ENCODE peak calls at places on chromosomes 1 and 21, in six cellular contexts. One of them, this sample, is unnamed.

GRCh38 chr1:181140398-181140797 is 51.9 kb downstream of the IER5 start:
- DNase-seq in K562: no peak
- DNase-seq in cardiac fibroblast: no peak
- DNase-seq in heart left ventricle: no peak
- DNase-seq in left lung: no peak
- DNase-seq in dorsolateral prefrontal cortex: no peak
- DNase-seq in this sample: peak

GRCh38 chr21:27796106-27796505 is 829.2 kb upstream of the ADAMTS5 start:
- DNase-seq in cardiac fibroblast: peak
- DNase-seq in heart left ventricle: no peak
- DNase-seq in left lung: no peak
- DNase-seq in dorsolateral prefrontal cortex: no peak
- DNase-seq in K562: no peak
- DNase-seq in this sample: no peak

GRCh38 chr1:236433819-236434315 is 39.8 kb downstream of the EDARADD start:
- DNase-seq in dorsolateral prefrontal cortex: no peak
- DNase-seq in heart left ventricle: no peak
- DNase-seq in left lung: no peak
- DNase-seq in K562: no peak
- DNase-seq in cardiac fibroblast: no peak
- DNase-seq in this sample: no peak

GRCh38 chr1:41862411-41863221 is 56.1 kb downstream of the HIVEP3 start:
- DNase-seq in cardiac fibroblast: peak
- DNase-seq in dorsolateral prefrontal cortex: no peak
- DNase-seq in heart left ventricle: no peak
- DNase-seq in K562: peak
- DNase-seq in left lung: no peak
- DNase-seq in this sample: peak

GRCh38 chr1:230335861-230336549 is 90.1 kb downstream of the PGBD5 start:
- DNase-seq in left lung: no peak
- DNase-seq in K562: no peak
- DNase-seq in cardiac fibroblast: peak
- DNase-seq in heart left ventricle: no peak
- DNase-seq in dorsolateral prefrontal cortex: no peak
- DNase-seq in this sample: no peak

GRCh38 chr1:119771770-119772169 is 3.1 kb upstream of the HMGCS2 start:
- DNase-seq in dorsolateral prefrontal cortex: no peak
- DNase-seq in cardiac fibroblast: no peak
- DNase-seq in left lung: no peak
- DNase-seq in heart left ventricle: no peak
- DNase-seq in K562: no peak
- DNase-seq in this sample: no peak

GRCh38 chr1:27517305-27517704 is 27.3 kb upstream of the WASF2 start:
- DNase-seq in heart left ventricle: no peak
- DNase-seq in left lung: no peak
- DNase-seq in K562: no peak
- DNase-seq in dorsolateral prefrontal cortex: no peak
- DNase-seq in cardiac fibroblast: no peak
- DNase-seq in this sample: no peak

GRCh38 chr1:216464489-216464888 is 41.2 kb upstream of the USH2A start:
- DNase-seq in left lung: no peak
- DNase-seq in dorsolateral prefrontal cortex: no peak
- DNase-seq in K562: no peak
- DNase-seq in heart left ventricle: no peak
- DNase-seq in cardiac fibroblast: peak
- DNase-seq in this sample: no peak

GRCh38 chr1:21594935-21595897 is 73.9 kb downstream of the RAP1GAP start:
- DNase-seq in cardiac fibroblast: peak
- DNase-seq in dorsolateral prefrontal cortex: no peak
- DNase-seq in heart left ventricle: peak
- DNase-seq in left lung: peak
- DNase-seq in K562: peak
- DNase-seq in this sample: peak

GRCh38 chr1:182259229-182259872 is 132.2 kb downstream of the GLUL start:
- DNase-seq in cardiac fibroblast: peak
- DNase-seq in left lung: peak
- DNase-seq in K562: peak
- DNase-seq in dorsolateral prefrontal cortex: no peak
- DNase-seq in heart left ventricle: peak
- DNase-seq in this sample: peak

GRCh38 chr1:198639581-198640235 is 868 bp downstream of the PTPRC start:
- DNase-seq in K562: no peak
- DNase-seq in left lung: no peak
- DNase-seq in dorsolateral prefrontal cortex: no peak
- DNase-seq in heart left ventricle: no peak
- DNase-seq in cardiac fibroblast: no peak
- DNase-seq in this sample: no peak

GRCh38 chr1:155084722-155085503 is 6.3 kb downstream of the EFNA3 start:
- DNase-seq in K562: peak
- DNase-seq in dorsolateral prefrontal cortex: peak
- DNase-seq in left lung: peak
- DNase-seq in heart left ventricle: peak
- DNase-seq in cardiac fibroblast: peak
- DNase-seq in this sample: peak

GRCh38 chr1:10724052-10724494 is 72.4 kb downstream of the CASZ1 start:
- DNase-seq in heart left ventricle: peak
- DNase-seq in cardiac fibroblast: peak
- DNase-seq in left lung: peak
- DNase-seq in K562: no peak
- DNase-seq in dorsolateral prefrontal cortex: no peak
- DNase-seq in this sample: no peak

GRCh38 chr1:17405898-17406759 is 33.3 kb downstream of the RCC2 start:
- DNase-seq in left lung: peak
- DNase-seq in dorsolateral prefrontal cortex: peak
- DNase-seq in heart left ventricle: peak
- DNase-seq in K562: peak
- DNase-seq in cardiac fibroblast: peak
- DNase-seq in this sample: peak

GRCh38 chr1:201759194-201759814 is 69.7 kb upstream of the IPO9 start:
- DNase-seq in cardiac fibroblast: peak
- DNase-seq in heart left ventricle: no peak
- DNase-seq in left lung: no peak
- DNase-seq in dorsolateral prefrontal cortex: no peak
- DNase-seq in K562: no peak
- DNase-seq in this sample: no peak

GRCh38 chr1:94254073-94254810 is 16.9 kb upstream of the ARHGAP29 start:
- DNase-seq in heart left ventricle: no peak
- DNase-seq in dorsolateral prefrontal cortex: no peak
- DNase-seq in left lung: no peak
- DNase-seq in cardiac fibroblast: no peak
- DNase-seq in K562: no peak
- DNase-seq in this sample: no peak

GRCh38 chr1:225940385-225941151 is 452 bp downstream of the LEFTY2 start:
- DNase-seq in left lung: no peak
- DNase-seq in dorsolateral prefrontal cortex: no peak
- DNase-seq in heart left ventricle: peak
- DNase-seq in K562: peak
- DNase-seq in cardiac fibroblast: no peak
- DNase-seq in this sample: no peak

GRCh38 chr1:48878191-48878940 is 101.7 kb upstream of the BEND5 start:
- DNase-seq in dorsolateral prefrontal cortex: no peak
- DNase-seq in cardiac fibroblast: peak
- DNase-seq in heart left ventricle: no peak
- DNase-seq in left lung: no peak
- DNase-seq in K562: no peak
- DNase-seq in this sample: no peak

GRCh38 chr1:222167111-222167510 is 380.8 kb downstream of the HHIPL2 start:
- DNase-seq in left lung: no peak
- DNase-seq in heart left ventricle: no peak
- DNase-seq in dorsolateral prefrontal cortex: no peak
- DNase-seq in K562: peak
- DNase-seq in cardiac fibroblast: peak
- DNase-seq in this sample: peak

GRCh38 chr1:222168621-222169020 is 379.3 kb downstream of the HHIPL2 start:
- DNase-seq in heart left ventricle: no peak
- DNase-seq in K562: no peak
- DNase-seq in dorsolateral prefrontal cortex: no peak
- DNase-seq in cardiac fibroblast: no peak
- DNase-seq in left lung: no peak
- DNase-seq in this sample: no peak

GRCh38 chr1:222165625-222166024 is 382.3 kb downstream of the HHIPL2 start:
- DNase-seq in cardiac fibroblast: peak
- DNase-seq in dorsolateral prefrontal cortex: no peak
- DNase-seq in left lung: no peak
- DNase-seq in K562: no peak
- DNase-seq in heart left ventricle: no peak
- DNase-seq in this sample: no peak

GRCh38 chr1:222167896-222168295 is 380.0 kb downstream of the HHIPL2 start:
- DNase-seq in cardiac fibroblast: peak
- DNase-seq in dorsolateral prefrontal cortex: no peak
- DNase-seq in heart left ventricle: no peak
- DNase-seq in K562: no peak
- DNase-seq in left lung: no peak
- DNase-seq in this sample: no peak

DNA sequence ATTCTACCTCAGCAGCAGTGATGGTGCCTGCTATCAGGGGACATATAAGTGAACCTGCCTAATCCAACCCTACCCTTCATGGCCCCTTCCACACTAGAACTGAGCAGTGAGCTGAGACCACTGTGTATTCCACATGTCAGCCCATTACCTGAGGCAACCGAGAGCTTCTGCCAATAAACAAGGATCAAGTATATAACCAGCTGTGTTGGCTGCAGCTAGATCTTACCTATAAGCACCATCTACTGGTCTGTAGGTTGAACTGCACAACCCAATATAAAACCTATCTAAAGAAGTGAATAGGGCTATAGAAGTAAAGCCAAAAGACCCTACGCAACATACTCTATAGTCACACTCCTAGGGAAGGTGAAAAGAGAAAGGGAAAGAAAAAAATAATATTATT is 376.9 kb downstream of the HHIPL2 start:
- DNase-seq in heart left ventricle: no peak
- DNase-seq in left lung: no peak
- DNase-seq in K562: peak
- DNase-seq in dorsolateral prefrontal cortex: no peak
- DNase-seq in cardiac fibroblast: peak
- DNase-seq in this sample: peak
- TF ChIP-seq CTCF in heart left ventricle: peak
- TF ChIP-seq CTCF in left lung: peak
- TF ChIP-seq CTCF in K562: peak
- TF ChIP-seq CTCF in dorsolateral prefrontal cortex: peak
- TF ChIP-seq CTCF in cardiac fibroblast: peak
- TF ChIP-seq CTCF in this sample: peak

GRCh38 chr1:83512371-83513004 is 486.4 kb downstream of the TTLL7 start:
- DNase-seq in cardiac fibroblast: no peak
- DNase-seq in K562: no peak
- DNase-seq in dorsolateral prefrontal cortex: no peak
- DNase-seq in left lung: no peak
- DNase-seq in heart left ventricle: no peak
- DNase-seq in this sample: no peak
- H3K4me3 ChIP-seq in cardiac fibroblast: no peak
- H3K4me3 ChIP-seq in K562: no peak
- H3K4me3 ChIP-seq in dorsolateral prefrontal cortex: no peak
- H3K4me3 ChIP-seq in left lung: no peak
- H3K4me3 ChIP-seq in heart left ventricle: no peak
- H3K4me3 ChIP-seq in this sample: no peak

GRCh38 chr1:56409112-56409691 is 170.2 kb downstream of the PLPP3 start:
- DNase-seq in heart left ventricle: peak
- DNase-seq in cardiac fibroblast: no peak
- DNase-seq in left lung: peak
- DNase-seq in dorsolateral prefrontal cortex: no peak
- DNase-seq in K562: peak
- DNase-seq in this sample: peak
- TF ChIP-seq CTCF in heart left ventricle: peak
- TF ChIP-seq CTCF in cardiac fibroblast: peak
- TF ChIP-seq CTCF in left lung: no peak
- TF ChIP-seq CTCF in dorsolateral prefrontal cortex: no peak
- TF ChIP-seq CTCF in K562: peak
- TF ChIP-seq CTCF in this sample: peak

DNA sequence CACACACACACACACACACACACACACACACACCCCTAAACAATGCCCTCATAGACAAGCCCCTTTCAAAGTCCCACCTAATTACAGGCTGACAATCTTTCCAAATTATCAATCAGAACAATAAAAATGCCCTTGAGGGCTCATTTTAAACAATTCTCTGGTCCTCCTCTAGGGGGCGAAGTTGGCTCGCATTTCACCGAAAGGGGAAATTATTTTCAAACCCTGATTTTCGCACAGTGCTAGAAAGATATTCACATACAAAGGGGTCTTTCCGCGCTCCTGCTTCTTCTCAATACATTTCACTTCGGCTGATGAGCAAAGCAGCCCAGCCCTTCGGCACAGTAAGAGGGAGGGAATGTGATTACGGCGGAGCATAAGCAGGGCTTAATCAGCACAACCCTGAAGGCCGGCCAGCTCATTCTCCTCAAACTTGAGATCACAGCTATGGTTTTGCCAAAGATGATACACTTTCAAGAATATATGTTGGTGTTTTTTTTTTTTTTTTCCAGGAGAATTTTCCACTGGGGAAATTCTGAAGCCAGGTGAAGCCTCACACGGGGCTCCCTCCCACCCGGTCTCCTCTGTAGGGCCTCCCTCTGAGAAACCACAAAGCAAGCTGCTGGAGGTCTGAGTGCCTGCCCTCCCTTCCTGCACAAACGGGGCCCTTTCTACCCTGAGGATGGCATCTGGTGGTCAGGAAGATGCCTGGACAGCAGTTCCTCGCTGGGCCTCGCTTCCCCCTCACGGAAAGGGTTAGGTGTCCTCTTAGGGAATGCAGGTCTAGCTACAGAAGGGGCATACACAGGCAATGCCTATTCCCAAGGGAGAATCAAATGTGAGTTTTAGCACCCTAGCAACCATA is 66.9 kb downstream of the GNG12 start:
- DNase-seq in dorsolateral prefrontal cortex: peak
- DNase-seq in left lung: peak
- DNase-seq in K562: peak
- DNase-seq in cardiac fibroblast: peak
- DNase-seq in heart left ventricle: peak
- DNase-seq in this sample: peak
- H3K4me3 ChIP-seq in dorsolateral prefrontal cortex: peak
- H3K4me3 ChIP-seq in left lung: no peak
- H3K4me3 ChIP-seq in K562: no peak
- H3K4me3 ChIP-seq in cardiac fibroblast: no peak
- H3K4me3 ChIP-seq in heart left ventricle: no peak
- H3K4me3 ChIP-seq in this sample: no peak

This sample was measured in GM12865.